ENCODE peak calls at places on chromosomes 6 and 20, in seven cellular contexts. H is EH; T is non-pigmented ciliary epithelial cell; D is neural crest cell; A is Ammon's horn; J is central memory CD4-positive, alpha-beta T cell; E is activated naive CD8-positive, alpha-beta T cell treated with anti-CD3 and anti-CD28 coated beads for 36 hours. L is an unnamed sample.
A peak's percentile ranks its signal among the peaks of the same experiment; 100 is the strongest.

GRCh38 chr6:148177589-148178233 is 164.9 kb upstream of the SASH1 start:
- DNase-seq in H (peak; percentile 70), A (peak; percentile 55), D (peak; percentile 56), J (no peak), T (no peak), E (no peak), L (peak; percentile 25)

GRCh38 chr20:571754-572331 is 28.3 kb upstream of the CSNK2A1 start:
- DNase-seq in D (no peak), H (peak; percentile 18), A (no peak), T (no peak), J (no peak), E (no peak), L (no peak)

GRCh38 chr20:32385541-32385940 is 27.4 kb downstream of the ASXL1 start:
- DNase-seq in E (no peak), J (no peak), A (no peak), T (no peak), D (no peak), H (no peak), L (no peak)

GRCh38 chr6:25312034-25312620 is 33.0 kb downstream of the CARMIL1 start:
- DNase-seq in D (no peak), H (peak; percentile 87), J (no peak), E (no peak), A (no peak), T (no peak), L (no peak)

GRCh38 chr6:31730631-31731086 is 1.6 kb upstream of the DDAH2 start:
- DNase-seq in T (no peak), J (no peak), A (no peak), H (no peak), E (no peak), D (no peak), L (no peak)

GRCh38 chr6:21595265-21595950 is 1.9 kb downstream of the SOX4 start:
- DNase-seq in H (peak; percentile 29), T (no peak), A (peak; percentile 4), D (peak; percentile 22), J (peak; percentile 10), E (peak; percentile 29), L (no peak)

GRCh38 chr20:38139919-38140753 is 24.9 kb downstream of the TGM2 start:
- DNase-seq in T (no peak), E (no peak), H (peak; percentile 79), J (no peak), D (no peak), A (no peak), L (no peak)

GRCh38 chr6:42260972-42261371 is 43.3 kb upstream of the MRPS10 start:
- DNase-seq in E (peak; percentile 40), J (peak; percentile 17), D (peak; percentile 26), H (peak; percentile 22), T (no peak), A (no peak), L (no peak)

GRCh38 chr20:5570442-5570841 is 179.8 kb upstream of the SHLD1 start:
- DNase-seq in H (no peak), T (no peak), J (no peak), E (no peak), D (no peak), A (peak; percentile 23), L (no peak)

GRCh38 chr6:16160794-16161193 is 31.9 kb downstream of the MYLIP start:
- DNase-seq in T (no peak), J (no peak), D (no peak), A (no peak), E (no peak), H (no peak), L (no peak)

GRCh38 chr6:37126961-37127360 is 43.0 kb upstream of the PIM1 start:
- DNase-seq in J (no peak), A (no peak), T (no peak), D (no peak), E (no peak), H (no peak), L (no peak)

GRCh38 chr6:56961151-56961550 is 6.2 kb downstream of the BEND6 start:
- DNase-seq in T (no peak), D (no peak), J (no peak), A (no peak), H (no peak), E (no peak), L (no peak)